ENCODE peak calls at places on chromosomes 7 and 10, in six cellular contexts. K is Panc1, F is body of pancreas, W is HCT116, P is cardiac muscle cell, V is PC-9. B is an unnamed sample. For H3K4me1, the result is how much of the 10 kb centered on the place peaks cover.

GRCh38 chr10:117801691-117802090 is 245.1 kb downstream of the RAB11FIP2 start:
- DNase-seq in K (no peak), F (no peak), W (no peak), P (no peak), V (no peak), B (no peak)

GRCh38 chr7:136009488-136010079 is 32.4 kb upstream of the MTPN start:
- DNase-seq in K (peak), F (no peak), W (peak), P (peak), V (no peak), B (no peak)

GRCh38 chr7:371779-372545 is 82.0 kb downstream of the FOXL3 start:
- DNase-seq in K (no peak), F (peak), W (no peak), P (no peak), V (no peak), B (no peak)

GRCh38 chr10:6062101-6062771 is at the start of gene IL2RA:
- DNase-seq in K (no peak), F (peak), W (no peak), P (no peak), V (no peak), B (no peak)

GRCh38 chr10:17143055-17143690 is 13.6 kb upstream of the CUBN start:
- DNase-seq in K (no peak), F (no peak), W (no peak), P (no peak), V (no peak), B (no peak)

GRCh38 chr7:100812729-100813128 is 14.6 kb downstream of the EPHB4 start:
- DNase-seq in K (no peak), F (no peak), W (no peak), P (no peak), V (no peak), B (no peak)

GRCh38 chr10:70007116-70007820 is 45.4 kb upstream of the MACROH2A2 start:
- DNase-seq in K (no peak), F (no peak), W (no peak), P (no peak), V (no peak), B (no peak)

GRCh38 chr10:99659868-99660366 is 608 bp downstream of the ENTPD7 start:
- DNase-seq in K (no peak), F (no peak), W (no peak), P (no peak), V (no peak), B (no peak)

GRCh38 chr7:79774150-79774549 is 320.7 kb upstream of the MAGI2 start:
- DNase-seq in K (no peak), F (no peak), W (no peak), P (no peak), V (no peak), B (no peak)

GRCh38 chr7:13982940-13983677 is 6.4 kb downstream of the ETV1 start:
- DNase-seq in K (no peak), F (no peak), W (no peak), P (no peak), V (no peak), B (no peak)
- H3K4me1 ChIP-seq in K (under half), F (under half), W (under half), P (half or more), V (under half), B (under half)

GRCh38 chr10:90138844-90139243 is 437.5 kb downstream of the KIF20B start:
- DNase-seq in K (no peak), F (no peak), W (no peak), P (peak), V (no peak), B (no peak)
- TF ChIP-seq CTCF in K (peak), F (no peak), W (peak), P (peak), V (peak), B (no peak)

DNA sequence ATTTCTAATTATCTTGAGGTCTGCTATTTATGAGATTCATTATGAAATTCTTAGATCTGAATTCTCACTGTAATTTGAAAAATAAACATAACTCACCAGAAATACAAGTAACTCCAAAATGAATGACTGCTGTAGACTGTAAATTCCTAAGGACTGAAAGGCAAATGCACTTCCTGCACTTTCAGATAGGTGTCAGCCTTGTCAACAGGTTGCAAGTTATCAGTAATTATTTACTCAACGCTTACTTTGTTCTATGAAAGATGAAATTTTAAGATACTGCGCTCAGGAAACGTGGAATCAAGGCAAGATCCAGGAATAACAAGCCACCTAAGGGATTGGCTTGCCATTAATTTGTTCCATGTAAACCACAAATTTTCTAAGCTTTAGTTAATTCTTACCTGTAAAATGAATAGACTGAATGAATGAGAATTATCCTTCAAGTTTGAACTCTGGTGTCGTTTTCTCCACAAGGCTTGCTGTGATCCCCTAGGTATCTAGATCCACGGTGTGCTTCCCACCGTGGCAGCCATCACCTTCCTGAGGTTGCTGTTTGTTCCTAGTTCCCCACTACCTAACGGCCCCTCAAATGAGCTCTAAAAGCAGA is 12.6 kb downstream of the DHX32 start:
- DNase-seq in K (peak), F (peak), W (peak), P (peak), V (peak), B (no peak)
- H3K27ac ChIP-seq in K (peak), F (no peak), W (no peak), P (no peak), V (no peak), B (no peak)

DNA sequence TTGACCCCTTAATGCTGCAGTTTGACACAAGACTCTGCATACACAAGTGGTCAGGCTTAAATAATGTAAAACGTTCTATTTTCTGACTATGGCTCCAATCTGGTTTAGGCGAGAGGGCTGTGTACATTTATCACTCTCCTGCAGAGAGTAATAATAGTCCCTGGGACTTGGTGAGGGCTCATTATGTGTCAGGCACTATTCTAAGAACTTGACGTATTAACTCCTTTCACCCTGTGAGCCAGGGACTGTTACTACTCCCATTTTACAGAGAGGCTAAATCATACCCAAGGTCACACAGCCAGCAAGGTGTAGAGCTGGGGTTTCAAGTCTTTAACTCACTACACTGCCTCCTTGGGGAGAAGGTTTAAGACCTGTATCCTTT is 187.2 kb upstream of the LYZL2 start:
- DNase-seq in K (no peak), F (no peak), W (no peak), P (no peak), V (no peak), B (no peak)
- H3K4me1 ChIP-seq in K (under half), F (under half), W (under half), P (half or more), V (under half), B (under half)

DNA sequence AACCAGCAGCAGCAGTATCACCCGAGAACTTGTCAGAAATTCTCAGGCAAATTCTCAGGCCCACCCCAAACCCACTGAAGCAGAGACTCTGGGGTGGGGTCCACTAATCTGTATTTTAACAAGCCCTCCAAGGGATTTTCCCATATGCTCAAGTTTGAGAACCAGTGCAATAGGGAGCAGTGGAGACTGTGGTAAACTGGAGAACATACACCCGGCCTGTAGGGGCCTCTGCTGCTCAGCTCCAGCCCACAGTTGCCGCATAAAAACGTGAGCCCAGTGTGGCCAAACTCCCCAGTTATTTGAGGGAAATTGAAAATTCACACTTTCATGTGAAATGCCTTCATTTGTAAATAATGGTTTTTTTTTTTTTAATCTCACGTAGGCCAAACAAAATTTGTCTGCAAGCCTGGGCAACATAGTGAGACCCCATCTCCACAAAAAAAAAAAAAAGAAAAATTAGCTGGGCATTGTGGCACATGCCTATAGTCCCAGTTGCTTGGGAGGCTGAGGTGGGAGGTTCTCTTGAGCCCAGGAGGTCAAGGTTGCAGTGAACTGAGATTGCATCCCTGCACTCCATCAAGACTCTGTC is 97.6 kb upstream of the ZMIZ1 start:
- DNase-seq in K (no peak), F (no peak), W (no peak), P (no peak), V (no peak), B (no peak)
- TF ChIP-seq CTCF in K (no peak), F (no peak), W (peak), P (peak), V (no peak), B (no peak)

GRCh38 chr7:25698709-25699108 is 453.3 kb upstream of the NFE2L3 start:
- DNase-seq in K (no peak), F (no peak), W (no peak), P (no peak), V (no peak), B (no peak)
- H3K27ac ChIP-seq in K (no peak), F (no peak), W (no peak), P (no peak), V (no peak), B (no peak)

DNA sequence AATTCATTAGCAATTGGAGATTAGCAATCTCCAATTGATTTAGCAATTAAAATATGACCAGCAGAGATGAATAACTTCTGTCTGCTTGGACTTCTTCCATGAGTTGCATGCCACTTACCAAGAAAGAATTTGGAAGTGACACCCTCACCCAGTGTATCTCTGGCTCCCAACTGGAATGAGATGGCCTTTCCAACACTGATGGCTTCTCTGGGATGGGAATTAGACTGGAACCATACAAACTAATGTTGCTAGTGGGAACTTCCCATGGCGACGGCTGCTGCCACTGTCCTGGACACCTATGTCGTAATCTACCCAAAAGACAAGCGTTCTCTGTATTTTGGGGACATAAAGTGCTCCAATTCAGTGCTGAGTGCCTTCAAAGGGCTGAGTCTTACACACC is 192.3 kb downstream of the COBL start:
- DNase-seq in K (no peak), F (no peak), W (no peak), P (no peak), V (no peak), B (no peak)
- H3K4me1 ChIP-seq in K (under half), F (under half), W (under half), P (under half), V (under half), B (under half)

DNA sequence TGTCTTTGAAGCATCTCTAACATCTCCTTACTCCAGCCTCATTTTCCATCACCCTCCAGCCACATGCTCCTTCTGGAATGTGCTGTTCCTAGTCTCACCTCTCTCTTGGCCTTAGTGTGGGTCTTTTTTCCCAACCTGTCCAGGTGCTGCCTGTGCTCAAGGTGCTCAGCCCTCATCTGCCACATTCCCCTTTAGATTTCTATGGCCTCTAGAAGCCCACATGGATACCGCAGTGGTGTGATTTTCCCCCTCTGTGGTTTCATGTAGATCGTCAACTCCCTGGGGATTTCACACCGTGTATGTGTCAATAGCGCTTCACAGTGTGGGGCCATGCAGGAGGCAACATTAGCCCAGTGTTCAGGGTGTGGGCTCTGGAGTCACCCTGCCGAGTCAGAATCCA is 32.5 kb downstream of the BMPER start:
- DNase-seq in K (no peak), F (no peak), W (no peak), P (no peak), V (no peak), B (no peak)
- TF ChIP-seq CTCF in K (no peak), F (no peak), W (no peak), P (no peak), V (no peak), B (no peak)

GRCh38 chr10:24383681-24384106 is 174.8 kb downstream of the KIAA1217 start:
- DNase-seq in K (peak), F (peak), W (peak), P (peak), V (peak), B (peak)

GRCh38 chr10:24382979-24383663 is 174.2 kb downstream of the KIAA1217 start:
- DNase-seq in K (no peak), F (no peak), W (no peak), P (no peak), V (no peak), B (no peak)

GRCh38 chr10:24384954-24385353 is 176.0 kb downstream of the KIAA1217 start:
- DNase-seq in K (no peak), F (no peak), W (no peak), P (peak), V (no peak), B (no peak)

GRCh38 chr10:24382596-24382978 is 173.6 kb downstream of the KIAA1217 start:
- DNase-seq in K (no peak), F (no peak), W (no peak), P (no peak), V (no peak), B (no peak)

GRCh38 chr10:24385776-24386175 is 176.8 kb downstream of the KIAA1217 start:
- DNase-seq in K (no peak), F (no peak), W (no peak), P (no peak), V (no peak), B (no peak)
- H3K27ac ChIP-seq in K (peak), F (no peak), W (no peak), P (no peak), V (no peak), B (no peak)

GRCh38 chr7:77456711-77457110 is 40.6 kb upstream of the GSAP start:
- DNase-seq in K (no peak), F (no peak), W (no peak), P (no peak), V (no peak), B (no peak)
- H3K4me1 ChIP-seq in K (under half), F (under half), W (under half), P (under half), V (under half), B (under half)